ENCODE peak calls at places on chromosomes 2 and 18, in eight cellular contexts. P, C, I, N, W, S, A and J are unnamed samples.

GRCh38 chr18:79788096-79789085 is 9.3 kb upstream of the KCNG2 start:
- DNase-seq in P (peak; percentile 49), C (no peak), I (no peak), N (no peak), W (no peak), S (no peak), A (no peak), J (peak; percentile 31)

GRCh38 chr2:43950383-43951008 is 45.3 kb downstream of the LRPPRC start:
- DNase-seq in P (peak; percentile 17), C (no peak), I (peak; percentile 19), N (no peak), W (peak; percentile 44), S (peak; percentile 69), A (no peak), J (no peak)

GRCh38 chr18:78906066-78906465 is 73.6 kb upstream of the SALL3 start:
- DNase-seq in P (no peak), C (peak; percentile 75), I (no peak), N (no peak), W (no peak), S (no peak), A (no peak), J (no peak)

GRCh38 chr18:65526099-65526498 is 224.7 kb upstream of the CDH7 start:
- DNase-seq in P (no peak), C (no peak), I (no peak), N (no peak), W (no peak), S (no peak), A (no peak), J (no peak)

GRCh38 chr2:21424375-21424774 is 300.6 kb downstream of the TDRD15 start:
- DNase-seq in P (no peak), C (no peak), I (no peak), N (no peak), W (no peak), S (no peak), A (no peak), J (no peak)

GRCh38 chr2:17373041-17373440 is 145.2 kb downstream of the RAD51AP2 start:
- DNase-seq in P (no peak), C (no peak), I (peak; percentile 52), N (no peak), W (peak; percentile 9), S (no peak), A (no peak), J (no peak)

GRCh38 chr2:108215794-108216211 is 24.0 kb upstream of the SULT1C3 start:
- DNase-seq in P (peak; percentile 14), C (no peak), I (peak; percentile 64), N (no peak), W (peak; percentile 64), S (peak; percentile 71), A (peak; percentile 15), J (no peak)

GRCh38 chr18:36692331-36692730 is 136.5 kb downstream of the TPGS2 start:
- DNase-seq in P (no peak), C (no peak), I (no peak), N (peak; percentile 50), W (peak; percentile 94), S (no peak), A (no peak), J (no peak)

GRCh38 chr18:59704146-59704545 is 6.9 kb upstream of the CCBE1 start:
- DNase-seq in P (no peak), C (no peak), I (peak; percentile 82), N (no peak), W (peak; percentile 36), S (no peak), A (no peak), J (no peak)

GRCh38 chr2:150878347-150878746 is 383.3 kb downstream of the RBM43 start:
- DNase-seq in P (no peak), C (no peak), I (peak; percentile 78), N (no peak), W (peak; percentile 88), S (peak; percentile 17), A (peak; percentile 10), J (no peak)

GRCh38 chr18:37260367-37261093 is 305.1 kb downstream of the CELF4 start:
- DNase-seq in P (no peak), C (no peak), I (no peak), N (no peak), W (no peak), S (no peak), A (no peak), J (no peak)

GRCh38 chr18:35236964-35237363 is 3.9 kb upstream of the ZNF397 start:
- DNase-seq in P (no peak), C (no peak), I (no peak), N (no peak), W (no peak), S (no peak), A (no peak), J (no peak)

GRCh38 chr2:172270278-172271079 is 156.9 kb upstream of the ITGA6 start:
- DNase-seq in P (peak; percentile 52), C (no peak), I (no peak), N (no peak), W (no peak), S (no peak), A (no peak), J (no peak)

GRCh38 chr2:39381653-39382052 is 55.4 kb downstream of the MAP4K3 start:
- DNase-seq in P (no peak), C (no peak), I (no peak), N (no peak), W (no peak), S (no peak), A (peak; percentile 14), J (no peak)

GRCh38 chr2:106638609-106639008 is 151.4 kb downstream of the CD8B2 start:
- DNase-seq in P (no peak), C (no peak), I (no peak), N (no peak), W (no peak), S (no peak), A (no peak), J (no peak)

GRCh38 chr2:45734336-45734735 is 82.9 kb downstream of the PRKCE start:
- DNase-seq in P (no peak), C (no peak), I (no peak), N (no peak), W (no peak), S (no peak), A (no peak), J (no peak)

GRCh38 chr2:45736757-45737704 is 85.6 kb downstream of the PRKCE start:
- DNase-seq in P (no peak), C (no peak), I (no peak), N (no peak), W (peak; percentile 89), S (no peak), A (no peak), J (no peak)

GRCh38 chr2:45732946-45733345 is 81.5 kb downstream of the PRKCE start:
- DNase-seq in P (no peak), C (no peak), I (no peak), N (no peak), W (no peak), S (no peak), A (no peak), J (no peak)

GRCh38 chr2:45732436-45732835 is 81.0 kb downstream of the PRKCE start:
- DNase-seq in P (no peak), C (no peak), I (no peak), N (no peak), W (no peak), S (no peak), A (no peak), J (no peak)

GRCh38 chr2:45734952-45735351 is 83.5 kb downstream of the PRKCE start:
- DNase-seq in P (no peak), C (no peak), I (no peak), N (no peak), W (peak; percentile 31), S (no peak), A (no peak), J (no peak)
- TF ChIP-seq CTCF in P (no peak), C (no peak), I (no peak), N (no peak), W (no peak), S (no peak), A (no peak), J (no peak)

DNA sequence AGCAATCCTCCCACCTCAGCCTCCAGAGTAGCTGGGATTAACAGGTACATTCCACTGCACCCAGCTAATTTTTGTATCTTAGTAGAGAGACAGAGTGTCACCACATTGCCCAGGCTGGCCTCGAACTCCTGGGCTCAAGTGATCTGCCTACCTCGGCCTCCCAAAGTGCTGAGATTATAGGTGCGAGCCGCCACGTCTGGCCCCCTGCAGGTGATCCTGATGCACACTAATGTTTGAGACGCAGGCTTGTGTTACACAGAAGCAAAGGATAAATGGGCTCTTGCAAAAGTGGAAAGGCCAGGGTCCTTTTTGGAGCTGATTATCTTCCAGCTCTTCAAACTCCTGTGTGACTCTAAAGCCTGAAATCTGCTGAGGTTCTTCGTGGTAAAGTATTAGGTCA is 84.2 kb downstream of the TGFA start:
- DNase-seq in P (no peak), C (peak; percentile 51), I (no peak), N (no peak), W (no peak), S (no peak), A (no peak), J (no peak)
- TF ChIP-seq CTCF in P (peak; percentile 31), C (no peak), I (no peak), N (no peak), W (no peak), S (no peak), A (no peak), J (no peak)

GRCh38 chr2:70643715-70644114 is 90.1 kb upstream of the TGFA start:
- DNase-seq in P (peak; percentile 62), C (no peak), I (peak; percentile 43), N (no peak), W (peak; percentile 4), S (peak; percentile 68), A (peak; percentile 61), J (no peak)

GRCh38 chr2:70641263-70641784 is 87.7 kb upstream of the TGFA start:
- DNase-seq in P (no peak), C (peak; percentile 15), I (peak; percentile 62), N (no peak), W (peak; percentile 6), S (no peak), A (no peak), J (no peak)

GRCh38 chr2:70647873-70648481 is 94.4 kb upstream of the TGFA start:
- DNase-seq in P (peak; percentile 81), C (peak; percentile 85), I (peak; percentile 51), N (no peak), W (peak; percentile 53), S (peak; percentile 72), A (peak; percentile 61), J (peak; percentile 61)

GRCh38 chr2:70646429-70646828 is 92.8 kb upstream of the TGFA start:
- DNase-seq in P (no peak), C (peak; percentile 62), I (no peak), N (no peak), W (no peak), S (no peak), A (no peak), J (no peak)

GRCh38 chr2:70645733-70646420 is 92.3 kb upstream of the TGFA start:
- DNase-seq in P (peak; percentile 38), C (no peak), I (no peak), N (no peak), W (no peak), S (peak; percentile 32), A (no peak), J (no peak)
- TF ChIP-seq CTCF in P (peak; percentile 36), C (no peak), I (peak; percentile 32), N (no peak), W (no peak), S (peak; percentile 21), A (peak; percentile 43), J (no peak)

DNA sequence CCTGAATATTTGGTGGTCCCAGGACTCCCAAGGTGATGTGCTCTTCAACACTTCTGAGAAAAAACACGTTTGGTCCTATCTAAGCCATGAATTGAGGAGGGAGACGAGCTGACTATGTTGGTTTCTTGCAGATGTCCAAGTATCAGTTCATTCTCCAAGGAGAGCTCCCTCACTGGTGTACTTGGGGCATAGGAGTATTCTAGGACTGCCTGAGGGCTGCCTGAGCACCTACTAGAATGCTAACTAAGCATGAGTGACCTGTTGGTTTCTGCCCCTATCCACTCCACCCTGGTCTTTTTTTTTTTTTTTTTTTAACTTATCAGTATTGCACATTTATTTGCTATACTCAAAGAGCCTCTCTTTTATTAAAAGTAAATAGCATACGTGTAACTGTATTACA is 200.5 kb upstream of the FANCL start:
- DNase-seq in P (no peak), C (no peak), I (no peak), N (no peak), W (no peak), S (no peak), A (no peak), J (no peak)
- TF ChIP-seq CTCF in P (no peak), C (no peak), I (no peak), N (no peak), W (no peak), S (no peak), A (no peak), J (no peak)